ENCODE peak calls at places on chromosomes 1 and 21, in four cellular contexts. K, X, O and U are unnamed samples.

GRCh38 chr1:61287734-61288133 is 205.4 kb downstream of the NFIA start:
- DNase-seq in K (peak), X (no peak), O (no peak), U (no peak)

GRCh38 chr1:233005703-233006102 is 55.3 kb downstream of the NTPCR start:
- DNase-seq in K (peak), X (no peak), O (no peak), U (no peak)

GRCh38 chr1:11314959-11315358 is 42.0 kb downstream of the UBIAD1 start:
- DNase-seq in K (no peak), X (no peak), O (no peak), U (no peak)

GRCh38 chr1:11761285-11761684 is 708 bp upstream of the C1orf167 start:
- DNase-seq in K (no peak), X (no peak), O (no peak), U (no peak)

GRCh38 chr1:106217765-106218164 is 838.7 kb upstream of the PRMT6 start:
- DNase-seq in K (no peak), X (no peak), O (no peak), U (no peak)

GRCh38 chr1:24384251-24385090 is 29.1 kb downstream of the STPG1 start:
- DNase-seq in K (peak), X (peak), O (no peak), U (peak)

GRCh38 chr1:151311589-151312331 is 15.5 kb downstream of the PI4KB start:
- DNase-seq in K (peak), X (peak), O (no peak), U (no peak)

GRCh38 chr1:154755858-154756730 is 114.0 kb downstream of the KCNN3 start:
- DNase-seq in K (peak), X (no peak), O (no peak), U (no peak)

GRCh38 chr1:3368711-3369436 is 85.6 kb upstream of the ARHGEF16 start:
- DNase-seq in K (no peak), X (no peak), O (no peak), U (no peak)

GRCh38 chr1:157878059-157878458 is 36.5 kb upstream of the CD5L start:
- DNase-seq in K (peak), X (no peak), O (no peak), U (no peak)
- TF ChIP-seq CTCF in K (peak), X (peak), O (peak), U (peak)

DNA sequence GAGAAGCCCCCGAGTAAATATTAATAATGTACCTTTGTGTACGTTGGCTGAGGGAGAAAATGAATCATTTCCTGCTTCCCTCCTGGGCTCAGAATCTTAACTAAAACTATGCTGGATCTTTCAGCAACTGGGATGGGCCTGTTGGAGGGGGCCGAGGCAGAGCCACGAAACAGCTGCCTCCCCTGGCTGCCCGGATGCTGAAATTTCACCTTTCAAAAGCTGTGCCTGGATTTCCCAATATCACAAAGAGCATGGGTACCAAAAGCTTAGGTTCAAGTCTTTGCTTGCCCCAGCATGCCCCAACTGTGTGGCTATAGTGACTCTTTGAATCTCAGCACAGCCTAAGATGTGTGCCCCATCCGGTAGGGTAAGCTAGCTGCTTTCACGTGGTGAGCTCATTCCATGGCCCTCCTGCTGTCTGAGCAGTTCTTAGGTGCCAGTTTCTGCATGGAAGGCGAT is 473.4 kb downstream of the PTPRU start:
- DNase-seq in K (peak), X (no peak), O (no peak), U (no peak)
- TF ChIP-seq CTCF in K (no peak), X (no peak), O (no peak), U (no peak)

DNA sequence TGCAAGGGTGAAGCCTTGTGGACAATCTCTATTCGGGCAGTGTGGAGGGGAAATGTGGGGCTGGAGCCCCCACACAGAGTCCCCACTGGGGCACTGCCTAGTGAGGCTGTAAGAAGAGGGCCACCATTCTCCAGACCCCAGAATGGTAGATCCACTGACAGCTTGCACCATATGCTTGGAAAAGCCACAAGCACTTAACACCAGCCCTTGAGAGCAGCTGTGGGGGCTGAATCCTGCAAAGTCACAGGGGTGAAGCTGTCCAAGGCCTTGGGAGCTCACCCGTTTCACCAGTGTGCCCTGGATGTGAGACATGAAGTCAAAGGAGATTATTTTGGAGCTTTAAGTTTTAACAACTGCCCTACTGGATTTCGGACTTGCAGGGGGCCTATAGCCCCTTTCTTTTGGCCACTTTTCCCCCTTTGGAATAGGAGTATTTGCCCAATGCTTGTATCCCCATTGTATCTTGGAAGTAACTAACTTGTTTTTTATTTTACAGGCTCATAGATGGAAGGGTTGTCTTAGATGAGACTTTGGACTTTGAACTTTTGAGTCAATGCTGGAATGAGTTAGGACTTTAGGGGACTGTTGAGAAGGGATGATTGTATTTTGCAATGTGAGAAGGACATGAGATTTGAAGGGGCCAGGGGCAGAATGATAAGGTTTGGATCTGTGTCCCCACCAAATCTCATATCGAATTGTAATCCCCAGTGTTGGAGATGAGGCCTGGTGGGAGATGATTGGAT is 16.3 kb upstream of the COL6A1 start:
- DNase-seq in K (no peak), X (no peak), O (no peak), U (no peak)
- TF ChIP-seq CTCF in K (no peak), X (no peak), O (no peak), U (no peak)

GRCh38 chr1:107965112-107965991 is at the start of gene VAV3:
- DNase-seq in K (peak), X (peak), O (peak), U (no peak)
- TF ChIP-seq CTCF in K (no peak), X (no peak), O (peak), U (peak)

DNA sequence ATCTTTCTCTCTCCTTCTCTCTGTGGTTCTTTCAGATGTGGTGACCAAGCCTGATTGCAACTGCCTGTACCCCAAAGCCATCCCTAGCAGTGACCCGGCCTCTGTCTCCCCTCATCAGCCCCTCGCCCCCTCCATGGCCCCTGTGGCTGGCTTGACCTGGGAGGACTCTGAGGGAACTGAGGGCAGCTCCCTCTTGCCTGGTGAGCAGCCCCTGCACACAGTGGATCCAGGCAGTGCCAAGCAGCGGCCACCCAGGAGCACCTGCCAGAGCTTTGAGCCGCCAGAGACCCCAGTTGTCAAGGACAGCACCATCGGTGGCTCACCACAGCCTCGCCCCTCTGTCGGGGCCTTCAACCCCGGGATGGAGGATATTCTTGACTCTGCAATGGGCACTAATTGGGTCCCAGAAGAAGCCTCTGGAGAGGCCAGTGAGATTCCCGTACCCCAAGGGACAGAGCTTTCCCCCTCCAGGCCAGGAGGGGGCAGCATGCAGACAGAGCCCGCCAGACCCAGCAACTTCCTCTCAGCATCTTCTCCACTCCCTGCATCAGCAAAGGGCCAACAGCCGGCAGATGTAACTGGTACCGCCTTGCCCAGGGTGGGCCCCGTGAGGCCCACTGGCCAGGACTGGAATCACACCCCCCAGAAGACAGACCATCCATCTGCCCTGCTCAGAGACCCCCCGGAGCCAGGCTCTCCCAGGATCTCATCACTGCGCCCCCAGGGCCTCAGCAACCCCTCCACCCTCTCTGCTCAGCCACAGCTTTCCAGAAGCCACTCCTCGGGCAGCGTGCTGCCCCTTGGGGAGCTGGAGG is 12.7 kb downstream of the CSF1 start:
- DNase-seq in K (no peak), X (peak), O (no peak), U (no peak)
- TF ChIP-seq CTCF in K (peak), X (peak), O (peak), U (peak)